ENCODE peak calls at places on chromosomes 4 and X, in eight cellular contexts. V is HuH-7.5; X is amniotic stem cell; F is activated T-helper 1 cell treated with anti-CD3 and anti-CD28 coated beads, Interleukin-2, amount 50 U/mL, for 16 hours; U is COR-L47; I is nucleus accumbens; O is RWPE1; Y is activated CD4-positive, alpha-beta memory T cell treated with anti-CD3 and anti-CD28 coated beads for 36 hours. G is an unnamed sample.

GRCh38 chr4:184635381-184635780 is 13.9 kb downstream of the CASP3 start:
- DNase-seq in I (no peak), V (no peak), F (no peak), Y (no peak), X (no peak), U (no peak), O (no peak), G (no peak)

GRCh38 chr4:100591156-100591876 is 73.5 kb upstream of the EMCN start:
- DNase-seq in F (no peak), V (no peak), O (no peak), U (no peak), I (peak), X (no peak), Y (no peak), G (no peak)

GRCh38 chrX:153609917-153610833 is 11.2 kb upstream of the CCNQ start:
- DNase-seq in I (peak), Y (peak), U (peak), X (peak), O (peak), F (peak), V (peak), G (peak)

GRCh38 chr4:38818441-38818976 is 13.9 kb upstream of the TLR1 start:
- DNase-seq in I (no peak), Y (no peak), O (peak), F (no peak), U (no peak), X (no peak), V (no peak), G (peak)

GRCh38 chrX:25015486-25016360 is at the start of gene ARX:
- DNase-seq in I (peak), F (no peak), V (peak), O (peak), X (no peak), U (peak), Y (peak), G (no peak)

GRCh38 chr4:39085891-39086290 is 23.9 kb downstream of the KLHL5 start:
- DNase-seq in O (no peak), I (no peak), Y (no peak), U (no peak), F (no peak), X (no peak), V (no peak), G (no peak)

GRCh38 chr4:137299281-137299680 is 233.0 kb downstream of the PCDH18 start:
- DNase-seq in O (no peak), F (no peak), U (no peak), Y (no peak), V (no peak), I (no peak), X (no peak), G (no peak)

GRCh38 chrX:46683023-46683422 is 75.9 kb downstream of the SLC9A7 start:
- DNase-seq in X (no peak), Y (peak), I (no peak), U (no peak), F (no peak), V (peak), O (no peak), G (no peak)

GRCh38 chr4:25299476-25300203 is 12.9 kb upstream of the ZCCHC4 start:
- DNase-seq in U (no peak), Y (no peak), F (no peak), V (no peak), X (no peak), I (no peak), O (peak), G (no peak)

GRCh38 chr4:2694691-2695090 is 61.4 kb downstream of the TNIP2 start:
- DNase-seq in I (no peak), O (no peak), F (no peak), V (no peak), X (no peak), U (no peak), Y (no peak), G (no peak)

GRCh38 chr4:157992038-157992706 is 180.7 kb downstream of the GASK1B start:
- DNase-seq in V (no peak), X (peak), O (peak), F (no peak), I (peak), U (peak), Y (no peak), G (peak)

GRCh38 chr4:119823891-119824290 is 195.3 kb upstream of the PDE5A start:
- DNase-seq in O (no peak), I (no peak), X (no peak), Y (no peak), V (no peak), F (no peak), U (no peak), G (no peak)

GRCh38 chrX:139889760-139890159 is 43.1 kb downstream of the ATP11C start:
- DNase-seq in U (no peak), V (no peak), X (no peak), F (no peak), O (peak), I (no peak), Y (no peak), G (no peak)

GRCh38 chr4:77010841-77011354 is 61.3 kb downstream of the SEPTIN11 start:
- DNase-seq in X (no peak), I (no peak), F (no peak), Y (no peak), O (peak), V (no peak), U (no peak), G (no peak)

GRCh38 chr4:161583549-161583948 is 580.3 kb downstream of the FSTL5 start:
- DNase-seq in U (no peak), V (no peak), F (no peak), X (no peak), O (no peak), Y (no peak), I (no peak), G (no peak)

GRCh38 chrX:150983526-150984163 is 510 bp downstream of the HMGB3 start:
- DNase-seq in V (no peak), O (no peak), X (no peak), F (no peak), U (no peak), Y (no peak), I (no peak), G (no peak)

GRCh38 chrX:113274345-113274744 is 433.7 kb upstream of the AMOT start:
- DNase-seq in I (no peak), V (no peak), X (no peak), F (no peak), Y (no peak), O (no peak), U (no peak), G (no peak)

GRCh38 chr4:71300964-71301363 is 37.9 kb upstream of the SLC4A4 start:
- DNase-seq in X (no peak), F (no peak), O (no peak), U (peak), I (no peak), V (no peak), Y (no peak), G (no peak)

GRCh38 chrX:45009371-45010000 is 136.5 kb downstream of the KDM6A start:
- DNase-seq in U (no peak), V (no peak), F (no peak), Y (no peak), I (no peak), X (no peak), O (no peak), G (no peak)

GRCh38 chr4:108180513-108180912 is 11.8 kb upstream of the LEF1 start:
- DNase-seq in U (no peak), F (no peak), Y (no peak), V (no peak), I (no peak), X (no peak), O (no peak), G (no peak)

GRCh38 chrX:22526339-22526738 is 253.6 kb downstream of the CBLL2 start:
- DNase-seq in V (no peak), O (peak), Y (no peak), X (peak), U (no peak), I (no peak), F (no peak), G (no peak)

G was measured in NCI-H2171 treated with DMSO at 0.1 percent for 48 hours.